ENCODE peak calls at places on chromosomes 5 and 9, in four cellular contexts. One of them, this sample, is unnamed.
A peak's percentile ranks its signal among the peaks of the same experiment; 100 is the strongest.

GRCh38 chr9:137077010-137077747 is at the start of gene UAP1L1:
- DNase-seq in K562: peak; percentile 62
- DNase-seq in HepG2: no peak
- DNase-seq in WTC11: peak; percentile 64
- DNase-seq in this sample: peak; percentile 64

GRCh38 chr9:3941758-3942157 is 358.1 kb downstream of the GLIS3 start:
- DNase-seq in WTC11: no peak
- DNase-seq in HepG2: no peak
- DNase-seq in K562: no peak
- DNase-seq in this sample: no peak

GRCh38 chr9:94865599-94866456 is 139.3 kb downstream of the AOPEP start:
- DNase-seq in K562: no peak
- DNase-seq in HepG2: no peak
- DNase-seq in WTC11: no peak
- DNase-seq in this sample: no peak

GRCh38 chr9:135998013-135998380 is 36.8 kb upstream of the UBAC1 start:
- DNase-seq in HepG2: no peak
- DNase-seq in WTC11: no peak
- DNase-seq in K562: no peak
- DNase-seq in this sample: no peak

GRCh38 chr9:71036501-71036900 is 84.9 kb downstream of the TRPM3 start:
- DNase-seq in K562: no peak
- DNase-seq in HepG2: peak; percentile 6
- DNase-seq in WTC11: no peak
- DNase-seq in this sample: no peak

GRCh38 chr9:133701981-133702797 is 36.0 kb downstream of the SARDH start:
- DNase-seq in HepG2: no peak
- DNase-seq in K562: no peak
- DNase-seq in WTC11: peak; percentile 21
- DNase-seq in this sample: no peak

GRCh38 chr5:113062869-113063508 is 86.4 kb downstream of the DCP2 start:
- DNase-seq in K562: no peak
- DNase-seq in WTC11: no peak
- DNase-seq in HepG2: no peak
- DNase-seq in this sample: no peak

GRCh38 chr9:133676450-133676849 is 40.3 kb downstream of the DBH start:
- DNase-seq in WTC11: no peak
- DNase-seq in HepG2: no peak
- DNase-seq in K562: no peak
- DNase-seq in this sample: no peak

GRCh38 chr5:170431571-170431970 is 42.4 kb upstream of the KCNMB1 start:
- DNase-seq in HepG2: no peak
- DNase-seq in K562: no peak
- DNase-seq in WTC11: no peak
- DNase-seq in this sample: no peak

GRCh38 chr5:29548262-29548661 is 1645.2 kb upstream of the CDH6 start:
- DNase-seq in WTC11: no peak
- DNase-seq in K562: no peak
- DNase-seq in HepG2: no peak
- DNase-seq in this sample: no peak

GRCh38 chr5:29516224-29516623 is 1677.3 kb upstream of the CDH6 start:
- DNase-seq in HepG2: no peak
- DNase-seq in K562: no peak
- DNase-seq in WTC11: no peak
- DNase-seq in this sample: no peak

GRCh38 chr5:173919443-173919842 is 31.3 kb downstream of the CPEB4 start:
- DNase-seq in HepG2: peak; percentile 68
- DNase-seq in K562: no peak
- DNase-seq in WTC11: no peak
- DNase-seq in this sample: no peak

GRCh38 chr9:33465596-33466564 is 7.8 kb downstream of the NOL6 start:
- DNase-seq in HepG2: no peak
- DNase-seq in K562: no peak
- DNase-seq in WTC11: no peak
- DNase-seq in this sample: no peak

GRCh38 chr5:109063223-109063622 is 315.5 kb downstream of the FER start:
- DNase-seq in HepG2: no peak
- DNase-seq in K562: no peak
- DNase-seq in WTC11: no peak
- DNase-seq in this sample: no peak

GRCh38 chr5:72166070-72166979 is 59.0 kb downstream of the MAP1B start:
- DNase-seq in HepG2: no peak
- DNase-seq in K562: peak; percentile 74
- DNase-seq in WTC11: peak; percentile 33
- DNase-seq in this sample: peak; percentile 48

GRCh38 chr9:135216236-135216635 is 128.8 kb downstream of the OLFM1 start:
- DNase-seq in WTC11: peak; percentile 5
- DNase-seq in K562: no peak
- DNase-seq in HepG2: no peak
- DNase-seq in this sample: no peak

GRCh38 chr9:88011005-88011766 is 36.9 kb upstream of the CDK20 start:
- DNase-seq in WTC11: no peak
- DNase-seq in K562: no peak
- DNase-seq in HepG2: no peak
- DNase-seq in this sample: peak; percentile 26

GRCh38 chr9:127055745-127056402 is 66.6 kb downstream of the ANGPTL2 start:
- DNase-seq in HepG2: no peak
- DNase-seq in K562: no peak
- DNase-seq in WTC11: no peak
- DNase-seq in this sample: no peak

GRCh38 chr5:92687793-92688467 is 893.1 kb downstream of the NR2F1-AS1 start:
- DNase-seq in HepG2: peak; percentile 43
- DNase-seq in K562: no peak
- DNase-seq in WTC11: no peak
- DNase-seq in this sample: peak; percentile 46

GRCh38 chr5:119810217-119810616 is 180.9 kb downstream of the FAM170A start:
- DNase-seq in WTC11: no peak
- DNase-seq in K562: no peak
- DNase-seq in HepG2: no peak
- DNase-seq in this sample: no peak

GRCh38 chr5:173670130-173670591 is 53.7 kb upstream of the BOD1 start:
- DNase-seq in WTC11: no peak
- DNase-seq in HepG2: no peak
- DNase-seq in K562: no peak
- DNase-seq in this sample: no peak

GRCh38 chr9:95506692-95507455 is 9.9 kb downstream of the PTCH1 start:
- DNase-seq in HepG2: peak; percentile 47
- DNase-seq in K562: peak; percentile 31
- DNase-seq in WTC11: peak; percentile 49
- DNase-seq in this sample: no peak

GRCh38 chr9:81574399-81574798 is 114.9 kb downstream of the TLE1 start:
- DNase-seq in K562: no peak
- DNase-seq in HepG2: peak; percentile 34
- DNase-seq in WTC11: no peak
- DNase-seq in this sample: no peak

GRCh38 chr9:124835026-124835501 is 18.2 kb upstream of the WDR38 start:
- DNase-seq in K562: no peak
- DNase-seq in WTC11: no peak
- DNase-seq in HepG2: peak; percentile 36
- DNase-seq in this sample: peak; percentile 38

GRCh38 chr9:136728548-136729123 is 14.1 kb downstream of the LCN10 start:
- DNase-seq in HepG2: no peak
- DNase-seq in WTC11: peak; percentile 60
- DNase-seq in K562: peak; percentile 76
- DNase-seq in this sample: peak; percentile 34

GRCh38 chr9:93668261-93668871 is 92.0 kb downstream of the PHF2 start:
- DNase-seq in K562: peak; percentile 94
- DNase-seq in WTC11: peak; percentile 14
- DNase-seq in HepG2: no peak
- DNase-seq in this sample: no peak
- TF ChIP-seq ELF4 in K562: no peak
- TF ChIP-seq ELF4 in WTC11: no peak
- TF ChIP-seq ELF4 in HepG2: no peak
- TF ChIP-seq ELF4 in this sample: no peak

DNA sequence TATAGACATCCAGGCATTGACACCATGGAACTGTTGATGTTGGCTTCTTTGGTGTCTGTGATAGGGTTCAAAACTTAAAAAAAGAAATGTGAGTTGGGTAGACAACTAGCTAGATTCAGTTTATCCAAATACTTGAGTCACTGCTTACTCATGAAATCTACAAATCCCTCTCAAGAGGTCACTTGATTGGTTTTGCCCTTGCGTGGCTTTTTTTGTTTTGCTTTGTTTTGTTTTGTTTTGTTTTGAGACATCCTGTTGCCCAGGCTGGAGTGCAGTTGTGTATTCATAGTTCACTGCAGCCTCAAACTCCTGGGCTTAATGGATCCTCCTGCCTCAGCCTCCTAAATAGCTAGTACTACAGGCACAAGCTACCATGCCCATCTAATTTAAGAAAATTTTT is 10.5 kb upstream of the ENTREP1 start:
- DNase-seq in HepG2: no peak
- DNase-seq in WTC11: no peak
- DNase-seq in K562: no peak
- DNase-seq in this sample: no peak
- TF ChIP-seq ELF4 in HepG2: no peak
- TF ChIP-seq ELF4 in WTC11: no peak
- TF ChIP-seq ELF4 in K562: no peak
- TF ChIP-seq ELF4 in this sample: no peak

DNA sequence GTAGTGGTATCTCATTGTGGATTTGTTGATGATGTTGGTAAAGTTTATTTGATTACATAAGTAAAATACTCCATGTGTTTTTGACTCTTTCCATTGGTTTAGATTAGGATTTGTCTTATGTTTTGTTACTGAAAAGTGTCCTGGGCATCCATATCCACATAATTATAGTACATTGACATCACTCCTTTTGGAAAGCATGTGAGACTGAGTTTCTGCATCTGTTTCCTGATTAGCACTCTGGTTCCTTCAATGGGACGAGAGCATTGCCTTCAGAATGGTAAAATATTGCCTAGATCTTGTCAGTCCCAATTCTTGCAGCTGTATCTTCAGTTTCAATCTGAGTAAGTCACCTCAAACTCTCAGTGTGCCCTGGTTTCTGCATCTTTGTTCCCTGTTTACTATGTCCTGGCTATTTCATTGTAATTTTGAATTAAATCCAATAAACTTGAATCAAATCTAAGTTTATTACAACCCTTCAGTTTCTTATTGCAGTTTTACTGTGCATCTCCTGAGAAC is 128.1 kb downstream of the FBXO38 start:
- DNase-seq in K562: no peak
- DNase-seq in WTC11: no peak
- DNase-seq in HepG2: no peak
- DNase-seq in this sample: no peak
- TF ChIP-seq ELF4 in K562: no peak
- TF ChIP-seq ELF4 in WTC11: no peak
- TF ChIP-seq ELF4 in HepG2: no peak
- TF ChIP-seq ELF4 in this sample: no peak

DNA sequence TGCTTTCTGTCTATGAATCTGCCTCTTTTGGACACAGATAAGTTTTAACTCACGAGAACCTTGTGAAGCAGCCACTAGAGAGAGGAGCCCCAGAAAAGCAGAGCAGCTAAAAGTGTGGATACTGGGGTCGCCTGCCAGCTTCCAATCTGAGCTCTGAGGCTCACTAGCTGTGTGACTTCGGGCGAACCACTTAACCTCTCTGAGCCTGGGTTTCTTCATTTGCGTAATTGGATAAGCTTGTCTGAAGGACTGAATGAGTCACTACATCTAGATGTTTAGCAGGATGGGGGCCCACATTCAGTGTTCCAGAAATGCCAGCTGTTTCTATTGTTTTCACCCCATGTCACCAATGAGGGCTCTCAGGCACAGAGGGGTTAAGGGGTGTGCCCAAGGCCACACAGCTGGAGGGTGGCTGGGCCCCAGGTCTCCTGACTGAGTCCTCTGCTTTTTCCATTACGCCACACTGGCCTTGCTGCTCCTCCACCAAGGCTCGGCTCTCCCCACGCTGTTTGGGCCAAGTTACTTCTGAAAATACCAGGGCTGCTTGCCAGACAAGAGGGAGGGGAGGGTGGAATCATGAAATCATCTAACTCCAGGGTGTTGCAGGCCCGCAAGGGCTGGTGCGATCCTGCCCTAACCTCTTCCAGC is 36.2 kb downstream of the SH3PXD2B start:
- DNase-seq in K562: no peak
- DNase-seq in WTC11: no peak
- DNase-seq in HepG2: peak; percentile 20
- DNase-seq in this sample: no peak
- TF ChIP-seq ELF4 in K562: no peak
- TF ChIP-seq ELF4 in WTC11: no peak
- TF ChIP-seq ELF4 in HepG2: no peak
- TF ChIP-seq ELF4 in this sample: no peak

DNA sequence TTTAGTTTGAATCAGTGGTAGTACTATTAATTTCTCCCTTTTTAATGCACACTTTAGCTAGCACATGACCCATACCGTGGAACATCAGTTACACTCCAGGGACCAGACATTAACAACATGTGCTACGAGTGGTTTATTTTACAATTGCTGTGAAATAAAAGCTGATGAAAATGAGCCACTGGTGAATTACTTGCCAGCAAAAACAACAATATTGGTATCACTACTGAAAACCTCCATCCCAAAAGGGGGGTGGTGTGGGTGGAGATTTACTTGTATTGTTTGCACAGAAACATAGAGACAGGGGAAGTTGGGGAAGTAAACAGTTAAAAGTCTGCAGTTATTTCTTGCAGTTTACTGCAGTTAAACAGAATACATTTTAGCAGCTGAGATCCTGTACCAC is 369.6 kb upstream of the GRAMD2B start:
- DNase-seq in HepG2: no peak
- DNase-seq in WTC11: no peak
- DNase-seq in K562: no peak
- DNase-seq in this sample: no peak
- TF ChIP-seq ELF4 in HepG2: no peak
- TF ChIP-seq ELF4 in WTC11: no peak
- TF ChIP-seq ELF4 in K562: no peak
- TF ChIP-seq ELF4 in this sample: no peak

DNA sequence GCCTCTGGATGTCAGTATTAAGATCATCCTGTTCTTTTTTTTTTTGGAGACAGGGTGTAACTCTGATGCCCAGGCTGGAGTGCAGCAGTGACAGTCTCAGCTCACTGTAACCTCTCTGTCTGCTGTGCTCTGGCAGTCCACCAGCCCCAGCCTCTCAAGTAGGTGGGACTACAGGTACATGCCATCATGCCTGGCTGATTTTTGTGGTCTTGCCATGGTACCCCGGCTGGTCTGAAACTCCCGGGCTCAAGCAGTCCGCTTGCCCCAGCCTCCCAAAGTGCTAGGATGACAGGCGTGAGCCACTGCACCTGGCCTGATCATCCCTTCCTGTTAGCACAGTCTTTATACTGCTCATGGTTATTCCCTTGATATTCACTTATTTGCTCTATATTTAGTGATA is 3.5 kb downstream of the KDM4C start:
- DNase-seq in HepG2: no peak
- DNase-seq in K562: no peak
- DNase-seq in WTC11: no peak
- DNase-seq in this sample: no peak
- TF ChIP-seq ELF4 in HepG2: no peak
- TF ChIP-seq ELF4 in K562: no peak
- TF ChIP-seq ELF4 in WTC11: no peak
- TF ChIP-seq ELF4 in this sample: no peak

GRCh38 chr5:61450880-61451279 is 118.8 kb downstream of the ZSWIM6 start:
- DNase-seq in HepG2: no peak
- DNase-seq in K562: no peak
- DNase-seq in WTC11: no peak
- DNase-seq in this sample: peak; percentile 19
- TF ChIP-seq ELF4 in HepG2: no peak
- TF ChIP-seq ELF4 in K562: no peak
- TF ChIP-seq ELF4 in WTC11: no peak
- TF ChIP-seq ELF4 in this sample: no peak

GRCh38 chr9:69585571-69585970 is 86.6 kb downstream of the APBA1 start:
- DNase-seq in WTC11: no peak
- DNase-seq in HepG2: no peak
- DNase-seq in K562: no peak
- DNase-seq in this sample: no peak
- TF ChIP-seq ELF4 in WTC11: no peak
- TF ChIP-seq ELF4 in HepG2: no peak
- TF ChIP-seq ELF4 in K562: no peak
- TF ChIP-seq ELF4 in this sample: no peak